ENCODE peak calls at places on chromosomes 5 and 9, in five cellular contexts. B is right atrium auricular region, Y is transverse colon, U is tibial nerve, O is heart left ventricle. H is an unnamed sample.

GRCh38 chr5:138148811-138149210 is 9.6 kb upstream of the NME5 start:
- DNase-seq in Y (peak; percentile 27), B (peak; percentile 72), U (no peak), O (peak; percentile 43), H (no peak)

GRCh38 chr5:141877478-141878185 is 578 bp downstream of the PCDH1 start:
- DNase-seq in B (no peak), U (no peak), Y (peak; percentile 48), O (no peak), H (no peak)

GRCh38 chr9:107704791-107705190 is 215.2 kb upstream of the KLF4 start:
- DNase-seq in Y (no peak), B (no peak), U (no peak), O (no peak), H (no peak)

GRCh38 chr9:90890146-90890545 is 88.5 kb downstream of the SYK start:
- DNase-seq in U (no peak), Y (no peak), B (no peak), O (no peak), H (no peak)

GRCh38 chr9:80885894-80886293 is 803.5 kb downstream of the TLE1 start:
- DNase-seq in Y (no peak), O (no peak), B (no peak), U (peak; percentile 9), H (no peak)

GRCh38 chr5:75610201-75610600 is 1.1 kb upstream of the ANKDD1B start:
- DNase-seq in O (no peak), Y (no peak), U (no peak), B (no peak), H (no peak)

GRCh38 chr9:114308361-114308950 is 14.4 kb upstream of the ORM1 start:
- DNase-seq in Y (no peak), B (no peak), U (no peak), O (no peak), H (no peak)

GRCh38 chr5:172640822-172641358 is at the start of gene NEURL1B:
- DNase-seq in U (peak; percentile 55), O (peak; percentile 81), B (peak; percentile 73), Y (peak; percentile 87), H (peak; percentile 86)

GRCh38 chr5:67003906-67004729 is 192.5 kb downstream of the CD180 start:
- DNase-seq in Y (peak; percentile 92), O (peak; percentile 94), U (peak; percentile 79), B (peak; percentile 95), H (peak; percentile 81)

GRCh38 chr5:172274951-172275753 is 8.4 kb downstream of the UBTD2 start:
- DNase-seq in Y (no peak), B (no peak), O (no peak), U (peak; percentile 40), H (no peak)

GRCh38 chr5:93589812-93590215 is 6.8 kb downstream of the NR2F1 start:
- DNase-seq in O (no peak), Y (no peak), B (no peak), U (no peak), H (no peak)
- H3K4me3 ChIP-seq in O (no peak overlapping the region), Y (no peak overlapping the region), B (no peak overlapping the region), U (peak overlapping the region; percentile 4), H (no peak overlapping the region)

GRCh38 chr5:95111141-95111540 is 173.8 kb downstream of the MCTP1 start:
- DNase-seq in Y (no peak), O (no peak), U (no peak), B (no peak), H (no peak)

GRCh38 chr5:95110112-95110511 is 174.8 kb downstream of the MCTP1 start:
- DNase-seq in B (no peak), O (no peak), Y (no peak), U (no peak), H (no peak)

GRCh38 chr5:95113489-95113888 is 171.4 kb downstream of the MCTP1 start:
- DNase-seq in U (no peak), B (no peak), Y (no peak), O (no peak), H (no peak)

GRCh38 chr5:95114305-95114704 is 170.6 kb downstream of the MCTP1 start:
- DNase-seq in U (no peak), Y (no peak), B (no peak), O (no peak), H (no peak)

DNA sequence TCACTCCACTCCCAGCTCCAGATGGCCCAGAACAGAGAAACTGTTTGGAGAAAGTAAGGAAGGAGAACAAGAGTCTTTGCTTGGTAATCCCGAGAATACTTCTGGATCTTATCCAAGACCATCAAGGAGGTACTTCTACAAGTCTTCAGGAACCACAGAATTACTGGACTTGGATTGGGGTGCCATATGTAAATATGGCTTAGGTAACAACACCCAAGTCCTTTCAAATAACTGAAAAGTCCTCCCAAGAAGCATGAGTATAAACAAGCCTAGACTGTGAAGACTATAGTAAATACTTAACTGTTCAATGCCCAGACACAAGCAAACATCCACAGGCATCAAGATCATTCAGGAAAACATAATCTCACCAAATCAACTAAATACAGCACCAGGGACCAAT is 170.0 kb downstream of the MCTP1 start:
- DNase-seq in U (no peak), O (no peak), B (no peak), Y (no peak), H (no peak)
- TF ChIP-seq CTCF in U (no peak), O (no peak), B (no peak), Y (no peak), H (no peak)

DNA sequence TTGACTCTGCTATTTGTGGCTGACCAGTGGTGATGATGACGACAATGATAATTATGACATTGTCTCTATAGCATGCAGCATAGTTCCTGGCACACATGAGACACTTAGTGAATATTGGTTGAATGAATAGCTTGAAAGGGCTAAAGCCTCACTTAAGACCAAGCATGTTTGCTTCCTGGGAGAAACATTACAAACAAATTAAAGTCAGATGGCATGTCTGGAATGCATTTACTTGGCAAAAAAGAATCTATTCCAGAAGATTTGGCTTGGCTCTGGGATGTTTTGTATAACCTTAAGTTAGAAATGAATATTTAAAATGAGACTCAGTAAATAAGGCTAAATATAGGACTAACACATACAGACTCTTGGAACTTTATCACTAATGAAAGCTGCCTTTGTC is 21.6 kb downstream of the GAS1 start:
- DNase-seq in O (no peak), U (no peak), B (no peak), Y (no peak), H (no peak)
- H3K27ac ChIP-seq in O (no peak overlapping the region), U (no peak overlapping the region), B (no peak overlapping the region), Y (no peak overlapping the region), H (no peak overlapping the region)

DNA sequence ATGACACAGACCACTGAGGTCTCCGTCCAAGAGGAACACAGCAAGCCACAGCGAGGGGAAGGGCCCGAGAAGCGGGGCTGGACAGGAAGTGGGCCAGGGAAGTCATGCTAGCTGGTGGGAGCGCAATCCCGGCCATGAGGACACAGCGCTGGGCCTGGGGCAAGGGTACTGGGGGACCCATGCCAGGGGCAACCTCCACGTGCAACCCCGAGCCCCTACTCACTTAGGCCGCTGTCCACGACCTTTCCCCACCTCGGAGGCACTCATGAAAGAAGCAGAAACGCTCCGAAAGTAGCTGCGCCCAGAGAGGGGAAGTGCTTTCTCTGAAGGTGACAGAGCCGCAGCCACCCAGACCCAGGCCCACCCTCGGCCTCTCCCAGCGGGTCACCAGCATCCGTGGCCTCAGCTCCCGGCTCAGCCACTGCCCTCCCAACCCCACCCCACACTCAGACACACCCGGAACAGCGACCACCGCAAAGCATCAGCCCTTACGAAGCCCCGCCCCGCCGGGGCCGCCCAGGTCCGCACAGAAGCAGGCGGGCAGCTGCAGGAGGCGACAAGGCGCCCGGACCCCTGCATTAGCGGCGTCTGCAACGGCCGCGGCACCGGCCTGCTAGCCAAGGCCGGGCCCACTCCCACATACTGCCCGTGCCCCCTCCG is 782 bp downstream of the BICD2 start:
- DNase-seq in B (no peak), O (peak; percentile 42), Y (peak; percentile 42), U (no peak), H (peak; percentile 68)
- H3K4me3 ChIP-seq in B (peak overlapping the region; percentile 70), O (peak overlapping the region; percentile 98), Y (peak overlapping the region; percentile 93), U (peak overlapping the region; percentile 89), H (peak overlapping the region; percentile 95)